ENCODE peak calls at places on chromosome 13, in six cellular contexts. One of them, this sample, is unnamed.

GRCh38 chr13:28321751-28322150 is 173.2 kb downstream of the FLT1 start:
- DNase-seq in left ventricle myocardium inferior: no peak
- DNase-seq in heart right ventricle: no peak
- DNase-seq in heart left ventricle: no peak
- DNase-seq in fibroblast of lung: peak
- DNase-seq in pancreas: no peak
- DNase-seq in this sample: no peak

GRCh38 chr13:60417734-60418133 is 20.7 kb downstream of the TDRD3 start:
- DNase-seq in left ventricle myocardium inferior: no peak
- DNase-seq in heart right ventricle: no peak
- DNase-seq in heart left ventricle: no peak
- DNase-seq in fibroblast of lung: no peak
- DNase-seq in pancreas: no peak
- DNase-seq in this sample: no peak

GRCh38 chr13:100517135-100517534 is 71.5 kb downstream of the GGACT start:
- DNase-seq in left ventricle myocardium inferior: no peak
- DNase-seq in heart right ventricle: no peak
- DNase-seq in heart left ventricle: no peak
- DNase-seq in fibroblast of lung: no peak
- DNase-seq in pancreas: no peak
- DNase-seq in this sample: no peak

GRCh38 chr13:35789335-35790166 is 313.1 kb upstream of the MAB21L1 start:
- DNase-seq in left ventricle myocardium inferior: no peak
- DNase-seq in heart right ventricle: no peak
- DNase-seq in heart left ventricle: no peak
- DNase-seq in fibroblast of lung: peak
- DNase-seq in pancreas: no peak
- DNase-seq in this sample: no peak

GRCh38 chr13:66224644-66225043 is 1005.5 kb downstream of the PCDH9 start:
- DNase-seq in left ventricle myocardium inferior: no peak
- DNase-seq in heart right ventricle: no peak
- DNase-seq in heart left ventricle: no peak
- DNase-seq in fibroblast of lung: no peak
- DNase-seq in pancreas: no peak
- DNase-seq in this sample: no peak

GRCh38 chr13:40987606-40988280 is 31.4 kb downstream of the ELF1 start:
- DNase-seq in left ventricle myocardium inferior: no peak
- DNase-seq in heart right ventricle: no peak
- DNase-seq in heart left ventricle: no peak
- DNase-seq in fibroblast of lung: no peak
- DNase-seq in pancreas: no peak
- DNase-seq in this sample: no peak

GRCh38 chr13:77516342-77516789 is 19.1 kb upstream of the SCEL start:
- DNase-seq in left ventricle myocardium inferior: no peak
- DNase-seq in heart right ventricle: no peak
- DNase-seq in heart left ventricle: no peak
- DNase-seq in fibroblast of lung: peak
- DNase-seq in pancreas: no peak
- DNase-seq in this sample: peak

GRCh38 chr13:50081106-50081898 is 66.1 kb downstream of the KCNRG start:
- DNase-seq in left ventricle myocardium inferior: peak
- DNase-seq in heart right ventricle: peak
- DNase-seq in heart left ventricle: peak
- DNase-seq in fibroblast of lung: no peak
- DNase-seq in pancreas: peak
- DNase-seq in this sample: no peak

GRCh38 chr13:76440568-76440967 is 445.6 kb downstream of the KCTD12 start:
- DNase-seq in left ventricle myocardium inferior: no peak
- DNase-seq in heart right ventricle: no peak
- DNase-seq in heart left ventricle: no peak
- DNase-seq in fibroblast of lung: no peak
- DNase-seq in pancreas: no peak
- DNase-seq in this sample: no peak

GRCh38 chr13:20436505-20436904 is 89.2 kb downstream of the CRYL1 start:
- DNase-seq in left ventricle myocardium inferior: no peak
- DNase-seq in heart right ventricle: no peak
- DNase-seq in heart left ventricle: no peak
- DNase-seq in fibroblast of lung: no peak
- DNase-seq in pancreas: no peak
- DNase-seq in this sample: no peak

GRCh38 chr13:38180100-38180499 is 169.6 kb upstream of the UFM1 start:
- DNase-seq in left ventricle myocardium inferior: no peak
- DNase-seq in heart right ventricle: no peak
- DNase-seq in heart left ventricle: no peak
- DNase-seq in fibroblast of lung: peak
- DNase-seq in pancreas: no peak
- DNase-seq in this sample: no peak

GRCh38 chr13:113938246-113938645 is 35.6 kb downstream of the C13orf46 start:
- DNase-seq in left ventricle myocardium inferior: no peak
- DNase-seq in heart right ventricle: no peak
- DNase-seq in heart left ventricle: no peak
- DNase-seq in fibroblast of lung: no peak
- DNase-seq in pancreas: no peak
- DNase-seq in this sample: no peak

GRCh38 chr13:67075239-67075638 is 154.9 kb downstream of the PCDH9 start:
- DNase-seq in left ventricle myocardium inferior: no peak
- DNase-seq in heart right ventricle: no peak
- DNase-seq in heart left ventricle: no peak
- DNase-seq in fibroblast of lung: no peak
- DNase-seq in pancreas: no peak
- DNase-seq in this sample: no peak

GRCh38 chr13:51674276-51674675 is 90.0 kb downstream of the WDFY2 start:
- DNase-seq in left ventricle myocardium inferior: no peak
- DNase-seq in heart right ventricle: no peak
- DNase-seq in heart left ventricle: no peak
- DNase-seq in fibroblast of lung: no peak
- DNase-seq in pancreas: peak
- DNase-seq in this sample: no peak

GRCh38 chr13:40776681-40777165 is 5.7 kb upstream of the MRPS31 start:
- DNase-seq in left ventricle myocardium inferior: no peak
- DNase-seq in heart right ventricle: no peak
- DNase-seq in heart left ventricle: no peak
- DNase-seq in fibroblast of lung: peak
- DNase-seq in pancreas: no peak
- DNase-seq in this sample: no peak

GRCh38 chr13:95355491-95355890 is 54.2 kb upstream of the ABCC4 start:
- DNase-seq in left ventricle myocardium inferior: no peak
- DNase-seq in heart right ventricle: no peak
- DNase-seq in heart left ventricle: no peak
- DNase-seq in fibroblast of lung: peak
- DNase-seq in pancreas: no peak
- DNase-seq in this sample: peak

GRCh38 chr13:60990032-60990733 is 425.5 kb downstream of the PCDH20 start:
- DNase-seq in left ventricle myocardium inferior: no peak
- DNase-seq in heart right ventricle: no peak
- DNase-seq in heart left ventricle: no peak
- DNase-seq in fibroblast of lung: no peak
- DNase-seq in pancreas: peak
- DNase-seq in this sample: no peak

GRCh38 chr13:106797081-106797640 is 229.2 kb upstream of the ARGLU1 start:
- DNase-seq in left ventricle myocardium inferior: no peak
- DNase-seq in heart right ventricle: no peak
- DNase-seq in heart left ventricle: no peak
- DNase-seq in fibroblast of lung: no peak
- DNase-seq in pancreas: no peak
- DNase-seq in this sample: no peak

GRCh38 chr13:29569253-29570057 is 26.0 kb downstream of the SLC7A1 start:
- DNase-seq in left ventricle myocardium inferior: no peak
- DNase-seq in heart right ventricle: no peak
- DNase-seq in heart left ventricle: no peak
- DNase-seq in fibroblast of lung: peak
- DNase-seq in pancreas: peak
- DNase-seq in this sample: no peak

GRCh38 chr13:48412881-48413351 is at the start of gene LPAR6:
- DNase-seq in left ventricle myocardium inferior: no peak
- DNase-seq in heart right ventricle: no peak
- DNase-seq in heart left ventricle: peak
- DNase-seq in fibroblast of lung: peak
- DNase-seq in pancreas: no peak
- DNase-seq in this sample: peak

GRCh38 chr13:40494932-40495619 is 171.4 kb downstream of the FOXO1 start:
- DNase-seq in left ventricle myocardium inferior: no peak
- DNase-seq in heart right ventricle: no peak
- DNase-seq in heart left ventricle: no peak
- DNase-seq in fibroblast of lung: no peak
- DNase-seq in pancreas: no peak
- DNase-seq in this sample: no peak

GRCh38 chr13:69970521-69970920 is 137.1 kb upstream of the ATXN8OS start:
- DNase-seq in left ventricle myocardium inferior: no peak
- DNase-seq in heart right ventricle: no peak
- DNase-seq in heart left ventricle: no peak
- DNase-seq in fibroblast of lung: peak
- DNase-seq in pancreas: no peak
- DNase-seq in this sample: no peak

GRCh38 chr13:27775943-27776342 is 16.3 kb upstream of the GSX1 start:
- DNase-seq in left ventricle myocardium inferior: no peak
- DNase-seq in heart right ventricle: no peak
- DNase-seq in heart left ventricle: no peak
- DNase-seq in fibroblast of lung: no peak
- DNase-seq in pancreas: no peak
- DNase-seq in this sample: no peak

GRCh38 chr13:105937451-105937850 is 598.0 kb downstream of the EFNB2 start:
- DNase-seq in left ventricle myocardium inferior: no peak
- DNase-seq in heart right ventricle: no peak
- DNase-seq in heart left ventricle: no peak
- DNase-seq in fibroblast of lung: no peak
- DNase-seq in pancreas: no peak
- DNase-seq in this sample: peak

GRCh38 chr13:33797622-33798021 is 20.3 kb upstream of the RFC3 start:
- DNase-seq in left ventricle myocardium inferior: no peak
- DNase-seq in heart right ventricle: no peak
- DNase-seq in heart left ventricle: no peak
- DNase-seq in fibroblast of lung: peak
- DNase-seq in pancreas: no peak
- DNase-seq in this sample: peak

GRCh38 chr13:53240316-53240715 is 211.7 kb downstream of the OLFM4 start:
- DNase-seq in left ventricle myocardium inferior: no peak
- DNase-seq in heart right ventricle: no peak
- DNase-seq in heart left ventricle: no peak
- DNase-seq in fibroblast of lung: no peak
- DNase-seq in pancreas: no peak
- DNase-seq in this sample: no peak
- H3K4me3 ChIP-seq in left ventricle myocardium inferior: no peak
- H3K4me3 ChIP-seq in heart right ventricle: no peak
- H3K4me3 ChIP-seq in heart left ventricle: no peak
- H3K4me3 ChIP-seq in fibroblast of lung: no peak
- H3K4me3 ChIP-seq in pancreas: no peak
- H3K4me3 ChIP-seq in this sample: no peak

GRCh38 chr13:25725104-25725503 is 326.7 kb downstream of the SHISA2 start:
- DNase-seq in left ventricle myocardium inferior: no peak
- DNase-seq in heart right ventricle: no peak
- DNase-seq in heart left ventricle: no peak
- DNase-seq in fibroblast of lung: no peak
- DNase-seq in pancreas: no peak
- DNase-seq in this sample: no peak
- TF ChIP-seq CTCF in left ventricle myocardium inferior: no peak
- TF ChIP-seq CTCF in heart right ventricle: no peak
- TF ChIP-seq CTCF in heart left ventricle: no peak
- TF ChIP-seq CTCF in fibroblast of lung: no peak
- TF ChIP-seq CTCF in pancreas: no peak
- TF ChIP-seq CTCF in this sample: no peak

GRCh38 chr13:32254916-32255743 is 60.0 kb downstream of the ZAR1L start:
- DNase-seq in left ventricle myocardium inferior: no peak
- DNase-seq in heart right ventricle: no peak
- DNase-seq in heart left ventricle: no peak
- DNase-seq in fibroblast of lung: no peak
- DNase-seq in pancreas: no peak
- DNase-seq in this sample: no peak

GRCh38 chr13:32252812-32253440 is 62.2 kb downstream of the ZAR1L start:
- DNase-seq in left ventricle myocardium inferior: no peak
- DNase-seq in heart right ventricle: no peak
- DNase-seq in heart left ventricle: no peak
- DNase-seq in fibroblast of lung: no peak
- DNase-seq in pancreas: no peak
- DNase-seq in this sample: no peak

GRCh38 chr13:32255744-32256120 is 59.4 kb downstream of the ZAR1L start:
- DNase-seq in left ventricle myocardium inferior: no peak
- DNase-seq in heart right ventricle: no peak
- DNase-seq in heart left ventricle: no peak
- DNase-seq in fibroblast of lung: no peak
- DNase-seq in pancreas: no peak
- DNase-seq in this sample: peak

GRCh38 chr13:32253911-32254399 is 61.2 kb downstream of the ZAR1L start:
- DNase-seq in left ventricle myocardium inferior: no peak
- DNase-seq in heart right ventricle: no peak
- DNase-seq in heart left ventricle: no peak
- DNase-seq in fibroblast of lung: no peak
- DNase-seq in pancreas: no peak
- DNase-seq in this sample: no peak

GRCh38 chr13:32254416-32254815 is 60.7 kb downstream of the ZAR1L start:
- DNase-seq in left ventricle myocardium inferior: no peak
- DNase-seq in heart right ventricle: no peak
- DNase-seq in heart left ventricle: no peak
- DNase-seq in fibroblast of lung: no peak
- DNase-seq in pancreas: no peak
- DNase-seq in this sample: no peak
- H3K4me3 ChIP-seq in left ventricle myocardium inferior: peak
- H3K4me3 ChIP-seq in heart right ventricle: peak
- H3K4me3 ChIP-seq in heart left ventricle: peak
- H3K4me3 ChIP-seq in fibroblast of lung: no peak
- H3K4me3 ChIP-seq in pancreas: peak
- H3K4me3 ChIP-seq in this sample: no peak

GRCh38 chr13:92829930-92830329 is 396.7 kb upstream of the GPC6 start:
- DNase-seq in left ventricle myocardium inferior: no peak
- DNase-seq in heart right ventricle: no peak
- DNase-seq in heart left ventricle: no peak
- DNase-seq in fibroblast of lung: no peak
- DNase-seq in pancreas: no peak
- DNase-seq in this sample: no peak

GRCh38 chr13:92823059-92823458 is 403.5 kb upstream of the GPC6 start:
- DNase-seq in left ventricle myocardium inferior: no peak
- DNase-seq in heart right ventricle: no peak
- DNase-seq in heart left ventricle: no peak
- DNase-seq in fibroblast of lung: no peak
- DNase-seq in pancreas: no peak
- DNase-seq in this sample: no peak

GRCh38 chr13:92830821-92831220 is 395.8 kb upstream of the GPC6 start:
- DNase-seq in left ventricle myocardium inferior: no peak
- DNase-seq in heart right ventricle: no peak
- DNase-seq in heart left ventricle: no peak
- DNase-seq in fibroblast of lung: no peak
- DNase-seq in pancreas: no peak
- DNase-seq in this sample: no peak

GRCh38 chr13:92827503-92827902 is 399.1 kb upstream of the GPC6 start:
- DNase-seq in left ventricle myocardium inferior: no peak
- DNase-seq in heart right ventricle: no peak
- DNase-seq in heart left ventricle: no peak
- DNase-seq in fibroblast of lung: no peak
- DNase-seq in pancreas: no peak
- DNase-seq in this sample: peak

DNA sequence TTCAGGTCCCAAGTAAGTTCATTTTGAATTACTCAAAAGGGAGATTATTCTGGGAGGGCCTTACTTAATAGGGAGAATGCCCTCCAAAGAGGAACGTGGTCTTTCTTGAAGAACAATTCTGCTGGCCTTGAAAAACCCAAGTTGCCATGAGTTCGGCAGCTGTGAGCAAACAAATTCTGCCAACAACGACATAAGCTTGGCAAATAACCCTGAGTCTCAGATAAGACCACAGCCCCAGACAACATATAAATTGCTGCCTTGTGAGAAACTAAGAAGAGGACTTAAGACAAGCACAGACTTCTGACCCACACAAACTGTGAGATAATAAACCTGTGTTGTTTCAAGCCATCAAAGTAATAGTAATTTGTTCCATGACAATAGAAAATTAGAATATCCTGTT is 400.4 kb upstream of the GPC6 start:
- DNase-seq in left ventricle myocardium inferior: no peak
- DNase-seq in heart right ventricle: no peak
- DNase-seq in heart left ventricle: no peak
- DNase-seq in fibroblast of lung: peak
- DNase-seq in pancreas: no peak
- DNase-seq in this sample: no peak
- TF ChIP-seq CTCF in left ventricle myocardium inferior: no peak
- TF ChIP-seq CTCF in heart right ventricle: no peak
- TF ChIP-seq CTCF in heart left ventricle: no peak
- TF ChIP-seq CTCF in fibroblast of lung: no peak
- TF ChIP-seq CTCF in pancreas: no peak
- TF ChIP-seq CTCF in this sample: no peak

This sample was measured in foreskin fibroblast.